ENCODE peak calls at places on chromosomes 7 and 10, in four cellular contexts. U, R, Y and H are unnamed samples.
A peak's percentile ranks its signal among the peaks of the same experiment; 100 is the strongest.

GRCh38 chr7:142880886-142881505 is 4.5 kb downstream of the TRPV6 start:
- DNase-seq in U (no peak), R (peak; percentile 29), Y (peak; percentile 1), H (peak; percentile 38)

GRCh38 chr10:120477006-120477722 is 20.1 kb downstream of the PLPP4 start:
- DNase-seq in R (no peak), U (no peak), Y (no peak), H (no peak)

GRCh38 chr10:123665371-123666286 is 526 bp upstream of the GPR26 start:
- DNase-seq in U (no peak), R (no peak), Y (no peak), H (no peak)

GRCh38 chr10:32005050-32005449 is 51.2 kb downstream of the KIF5B start:
- DNase-seq in R (peak; percentile 70), Y (peak; percentile 53), U (no peak), H (peak; percentile 12)

GRCh38 chr10:123562811-123563580 is 103.2 kb upstream of the GPR26 start:
- DNase-seq in R (no peak), Y (no peak), U (no peak), H (no peak)

GRCh38 chr7:106866298-106867281 is 1.5 kb downstream of the PIK3CG start:
- DNase-seq in U (no peak), R (no peak), Y (no peak), H (no peak)

GRCh38 chr10:28761084-28761875 is 84.0 kb downstream of the BAMBI start:
- DNase-seq in U (no peak), R (no peak), Y (no peak), H (no peak)

GRCh38 chr7:151083071-151083823 is at the start of gene TMUB1:
- DNase-seq in Y (peak; percentile 51), U (peak; percentile 89), R (peak; percentile 64), H (peak; percentile 76)

GRCh38 chr10:48451969-48452878 is 145.7 kb downstream of the MAPK8 start:
- DNase-seq in Y (no peak), U (no peak), R (no peak), H (no peak)

DNA sequence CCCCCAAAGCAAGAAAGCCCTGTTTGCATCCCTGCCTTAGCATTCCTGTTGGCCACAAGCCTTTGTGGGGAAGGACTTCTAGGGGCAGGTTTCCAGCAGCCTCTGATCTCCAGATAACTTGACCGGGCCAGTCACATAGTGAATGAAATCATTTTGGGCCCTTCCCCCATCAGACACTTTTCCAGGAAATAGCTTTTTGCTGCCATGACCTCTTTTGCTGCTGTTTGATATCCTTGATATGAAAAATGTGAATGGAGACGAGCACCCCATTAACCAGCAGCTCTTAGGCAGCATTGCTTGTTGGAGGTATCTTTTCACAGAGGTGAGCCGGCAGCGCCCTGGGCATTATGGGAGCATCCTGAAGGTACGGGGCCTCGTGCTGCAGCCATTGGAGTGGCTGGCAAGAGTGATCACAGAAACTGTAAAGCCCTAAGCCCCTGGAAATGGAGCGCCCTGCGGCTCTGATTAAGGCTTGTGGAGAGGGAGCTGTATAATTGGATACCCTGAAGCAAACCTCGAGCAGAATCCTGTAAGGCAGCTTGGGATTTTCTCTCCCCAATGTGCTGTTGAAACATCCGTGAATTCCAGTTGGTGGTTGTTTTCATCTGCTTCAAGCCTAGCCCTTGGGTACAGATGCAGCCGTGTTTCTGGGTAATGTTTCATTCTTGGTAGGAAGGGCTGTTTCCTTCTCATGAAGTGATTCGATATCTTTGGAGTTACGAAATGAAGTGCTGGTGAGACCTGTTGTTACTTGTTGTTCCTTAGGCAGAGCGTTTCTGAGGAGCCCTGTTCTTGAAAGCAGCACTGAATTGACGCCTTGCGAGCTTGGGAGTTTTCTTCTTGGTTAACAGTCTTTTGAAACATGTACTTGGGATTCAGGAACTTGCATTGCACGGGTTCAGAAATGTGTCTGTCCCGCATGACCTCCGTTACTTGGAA is 179.0 kb downstream of the PTEN start:
- DNase-seq in U (no peak), Y (peak; percentile 78), R (no peak), H (no peak)
- TF ChIP-seq POLR2A in U (no peak), Y (no peak), R (no peak), H (no peak)

GRCh38 chr10:389836-390448 is 254.7 kb downstream of the ZMYND11 start:
- DNase-seq in R (no peak), U (no peak), Y (no peak), H (no peak)

GRCh38 chr10:389391-389790 is 254.1 kb downstream of the ZMYND11 start:
- DNase-seq in U (no peak), Y (no peak), R (no peak), H (no peak)

GRCh38 chr10:388661-389045 is 253.4 kb downstream of the ZMYND11 start:
- DNase-seq in Y (no peak), R (no peak), U (no peak), H (no peak)

GRCh38 chr10:386751-387693 is 251.8 kb downstream of the ZMYND11 start:
- DNase-seq in Y (no peak), U (no peak), R (no peak), H (no peak)

GRCh38 chr10:387949-388660 is 252.8 kb downstream of the ZMYND11 start:
- DNase-seq in U (no peak), Y (no peak), R (no peak), H (no peak)
- TF ChIP-seq POLR2A in U (no peak), Y (no peak), R (no peak), H (no peak)

GRCh38 chr10:125106586-125106985 is 53.8 kb downstream of the CTBP2 start:
- DNase-seq in Y (no peak), R (no peak), U (peak; percentile 27), H (no peak)
- TF ChIP-seq POLR2A in Y (no peak), R (no peak), U (no peak), H (no peak)

GRCh38 chr7:99141334-99141733 is 2.6 kb downstream of the SMURF1 start:
- DNase-seq in U (no peak), R (no peak), Y (no peak), H (no peak)

GRCh38 chr7:99143522-99143852 is 421 bp downstream of the SMURF1 start:
- DNase-seq in R (no peak), Y (no peak), U (no peak), H (peak; percentile 75)

GRCh38 chr7:99142727-99143521 is 984 bp downstream of the SMURF1 start:
- DNase-seq in R (peak; percentile 98), Y (peak; percentile 92), U (peak; percentile 96), H (peak; percentile 78)

GRCh38 chr7:99141756-99142726 is 1.9 kb downstream of the SMURF1 start:
- DNase-seq in U (peak; percentile 81), R (peak; percentile 80), Y (peak; percentile 79), H (peak; percentile 32)

DNA sequence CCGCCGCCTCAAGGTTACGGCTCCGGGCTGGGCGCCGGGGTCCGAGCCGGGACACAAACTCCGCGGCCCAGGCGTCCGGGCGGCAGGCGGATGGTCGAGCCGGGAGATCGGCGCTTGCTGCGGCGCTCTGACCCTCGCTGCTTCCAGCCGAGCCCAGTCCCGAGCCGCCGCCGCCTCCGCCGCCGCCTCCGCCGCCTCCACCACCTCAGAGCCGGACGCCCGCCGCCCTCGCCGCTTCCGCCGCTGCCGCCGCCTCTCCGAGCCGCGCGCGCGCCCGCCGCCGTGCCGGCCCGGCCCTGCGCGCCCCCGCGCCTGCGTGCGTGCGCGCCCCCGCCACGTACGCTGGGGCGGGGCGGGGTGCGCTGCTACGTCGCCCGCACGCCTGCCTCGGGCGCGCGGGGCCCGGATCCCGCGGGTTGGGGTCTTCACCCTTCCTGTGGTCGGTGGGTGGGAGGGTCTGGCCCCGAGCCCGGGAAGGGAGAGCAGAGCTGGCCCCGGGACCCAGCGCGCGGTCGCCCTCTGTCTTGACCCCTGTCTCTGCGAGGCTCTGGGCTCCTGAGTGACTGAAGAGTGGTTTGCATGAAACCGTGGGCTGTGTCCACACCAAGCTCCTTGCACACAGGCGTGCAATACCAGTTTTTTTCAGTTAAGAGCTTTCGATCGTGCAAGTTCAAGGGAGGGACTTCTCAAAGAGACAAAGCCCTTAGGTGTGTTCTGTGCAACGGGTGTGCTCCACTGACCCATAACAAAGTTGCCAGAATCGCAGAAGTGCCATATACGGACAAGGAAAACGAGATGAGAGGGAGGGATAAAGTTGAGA is at the start of gene SMURF1:
- DNase-seq in R (peak; percentile 69), Y (peak; percentile 47), U (peak; percentile 83), H (peak; percentile 21)
- TF ChIP-seq POLR2A in R (peak; percentile 79), Y (no peak), U (peak; percentile 75), H (peak; percentile 81)